ENCODE peak calls at places on chromosomes 12 and 14, in five cellular contexts. One of them, this sample, is unnamed.

GRCh38 chr14:99566390-99567354 is 37.3 kb downstream of the CCDC85C start:
- DNase-seq in cardiac muscle cell: no peak
- DNase-seq in astrocyte of the spinal cord: no peak
- DNase-seq in tibial artery: no peak
- DNase-seq in NB4: no peak
- DNase-seq in this sample: no peak

GRCh38 chr12:67025543-67026114 is 243.5 kb upstream of the CAND1 start:
- DNase-seq in cardiac muscle cell: peak
- DNase-seq in astrocyte of the spinal cord: peak
- DNase-seq in tibial artery: peak
- DNase-seq in NB4: peak
- DNase-seq in this sample: peak

GRCh38 chr12:2689879-2690278 is 104.9 kb upstream of the FKBP4 start:
- DNase-seq in cardiac muscle cell: no peak
- DNase-seq in astrocyte of the spinal cord: no peak
- DNase-seq in tibial artery: no peak
- DNase-seq in NB4: no peak
- DNase-seq in this sample: no peak

GRCh38 chr12:107435520-107435919 is 250.1 kb upstream of the PWP1 start:
- DNase-seq in cardiac muscle cell: peak
- DNase-seq in astrocyte of the spinal cord: no peak
- DNase-seq in tibial artery: no peak
- DNase-seq in NB4: no peak
- DNase-seq in this sample: no peak

GRCh38 chr12:91511795-91512420 is 329.3 kb upstream of the DCN start:
- DNase-seq in cardiac muscle cell: no peak
- DNase-seq in astrocyte of the spinal cord: no peak
- DNase-seq in tibial artery: no peak
- DNase-seq in NB4: no peak
- DNase-seq in this sample: no peak

GRCh38 chr12:108850854-108851573 is 6.4 kb downstream of the SSH1 start:
- DNase-seq in cardiac muscle cell: no peak
- DNase-seq in astrocyte of the spinal cord: peak
- DNase-seq in tibial artery: peak
- DNase-seq in NB4: peak
- DNase-seq in this sample: peak

GRCh38 chr12:2138294-2138693 is 85.5 kb downstream of the CACNA1C start:
- DNase-seq in cardiac muscle cell: no peak
- DNase-seq in astrocyte of the spinal cord: no peak
- DNase-seq in tibial artery: no peak
- DNase-seq in NB4: no peak
- DNase-seq in this sample: no peak

GRCh38 chr14:90383731-90384542 is 12.9 kb upstream of the CALM1 start:
- DNase-seq in cardiac muscle cell: peak
- DNase-seq in astrocyte of the spinal cord: peak
- DNase-seq in tibial artery: peak
- DNase-seq in NB4: peak
- DNase-seq in this sample: peak

GRCh38 chr12:52692253-52692652 is 11.1 kb downstream of the KRT77 start:
- DNase-seq in cardiac muscle cell: peak
- DNase-seq in astrocyte of the spinal cord: no peak
- DNase-seq in tibial artery: no peak
- DNase-seq in NB4: peak
- DNase-seq in this sample: no peak

GRCh38 chr14:24267516-24267915 is 3.9 kb downstream of the RABGGTA start:
- DNase-seq in cardiac muscle cell: no peak
- DNase-seq in astrocyte of the spinal cord: no peak
- DNase-seq in tibial artery: no peak
- DNase-seq in NB4: no peak
- DNase-seq in this sample: no peak

GRCh38 chr14:92135269-92135668 is 13.5 kb downstream of the CPSF2 start:
- DNase-seq in cardiac muscle cell: peak
- DNase-seq in astrocyte of the spinal cord: peak
- DNase-seq in tibial artery: no peak
- DNase-seq in NB4: peak
- DNase-seq in this sample: peak

GRCh38 chr12:51240971-51241370 is 2.3 kb downstream of the DAZAP2 start:
- DNase-seq in cardiac muscle cell: no peak
- DNase-seq in astrocyte of the spinal cord: no peak
- DNase-seq in tibial artery: no peak
- DNase-seq in NB4: no peak
- DNase-seq in this sample: no peak

GRCh38 chr14:87483651-87484260 is 509.2 kb downstream of the GALC start:
- DNase-seq in cardiac muscle cell: no peak
- DNase-seq in astrocyte of the spinal cord: peak
- DNase-seq in tibial artery: no peak
- DNase-seq in NB4: no peak
- DNase-seq in this sample: peak

GRCh38 chr12:26614217-26614616 is 218.8 kb downstream of the ITPR2 start:
- DNase-seq in cardiac muscle cell: peak
- DNase-seq in astrocyte of the spinal cord: no peak
- DNase-seq in tibial artery: no peak
- DNase-seq in NB4: peak
- DNase-seq in this sample: peak

GRCh38 chr12:42145552-42146215 is 1.0 kb upstream of the GXYLT1 start:
- DNase-seq in cardiac muscle cell: peak
- DNase-seq in astrocyte of the spinal cord: no peak
- DNase-seq in tibial artery: no peak
- DNase-seq in NB4: peak
- DNase-seq in this sample: no peak

GRCh38 chr12:48758186-48758585 is 30.7 kb downstream of the ADCY6 start:
- DNase-seq in cardiac muscle cell: no peak
- DNase-seq in astrocyte of the spinal cord: no peak
- DNase-seq in tibial artery: no peak
- DNase-seq in NB4: no peak
- DNase-seq in this sample: no peak

GRCh38 chr14:87638196-87638595 is 354.8 kb downstream of the GALC start:
- DNase-seq in cardiac muscle cell: no peak
- DNase-seq in astrocyte of the spinal cord: no peak
- DNase-seq in tibial artery: no peak
- DNase-seq in NB4: no peak
- DNase-seq in this sample: no peak

GRCh38 chr14:59705866-59706265 is 129.3 kb upstream of the CCDC175 start:
- DNase-seq in cardiac muscle cell: no peak
- DNase-seq in astrocyte of the spinal cord: no peak
- DNase-seq in tibial artery: no peak
- DNase-seq in NB4: no peak
- DNase-seq in this sample: no peak

GRCh38 chr12:121786441-121786825 is 7.1 kb downstream of the RHOF start:
- DNase-seq in cardiac muscle cell: no peak
- DNase-seq in astrocyte of the spinal cord: peak
- DNase-seq in tibial artery: no peak
- DNase-seq in NB4: no peak
- DNase-seq in this sample: peak

GRCh38 chr12:47403681-47404080 is 302.1 kb downstream of the RPAP3 start:
- DNase-seq in cardiac muscle cell: no peak
- DNase-seq in astrocyte of the spinal cord: no peak
- DNase-seq in tibial artery: no peak
- DNase-seq in NB4: no peak
- DNase-seq in this sample: no peak

GRCh38 chr12:67991158-67991557 is 1.9 kb downstream of the IFNG-AS1 start:
- DNase-seq in cardiac muscle cell: no peak
- DNase-seq in astrocyte of the spinal cord: no peak
- DNase-seq in tibial artery: no peak
- DNase-seq in NB4: no peak
- DNase-seq in this sample: no peak

GRCh38 chr12:97637770-97638169 is 175.2 kb downstream of the RMST start:
- DNase-seq in cardiac muscle cell: no peak
- DNase-seq in astrocyte of the spinal cord: peak
- DNase-seq in tibial artery: no peak
- DNase-seq in NB4: no peak
- DNase-seq in this sample: no peak

GRCh38 chr14:97180304-97181200 is 383.4 kb downstream of the VRK1 start:
- DNase-seq in cardiac muscle cell: no peak
- DNase-seq in astrocyte of the spinal cord: peak
- DNase-seq in tibial artery: no peak
- DNase-seq in NB4: peak
- DNase-seq in this sample: no peak

GRCh38 chr12:126760109-126760508 is 1506.9 kb upstream of the TMEM132C start:
- DNase-seq in cardiac muscle cell: no peak
- DNase-seq in astrocyte of the spinal cord: no peak
- DNase-seq in tibial artery: no peak
- DNase-seq in NB4: no peak
- DNase-seq in this sample: no peak

GRCh38 chr12:116916714-116917114 is 6.0 kb downstream of the FBXW8 start:
- DNase-seq in cardiac muscle cell: peak
- DNase-seq in astrocyte of the spinal cord: peak
- DNase-seq in tibial artery: no peak
- DNase-seq in NB4: peak
- DNase-seq in this sample: peak

GRCh38 chr14:78005325-78005724 is 164.8 kb upstream of the NRXN3 start:
- DNase-seq in cardiac muscle cell: no peak
- DNase-seq in astrocyte of the spinal cord: peak
- DNase-seq in tibial artery: no peak
- DNase-seq in NB4: peak
- DNase-seq in this sample: no peak

GRCh38 chr14:68840454-68840853 is 47.6 kb upstream of the ZFP36L1 start:
- DNase-seq in cardiac muscle cell: no peak
- DNase-seq in astrocyte of the spinal cord: no peak
- DNase-seq in tibial artery: no peak
- DNase-seq in NB4: no peak
- DNase-seq in this sample: peak

GRCh38 chr14:54086780-54087179 is 130.2 kb upstream of the BMP4 start:
- DNase-seq in cardiac muscle cell: no peak
- DNase-seq in astrocyte of the spinal cord: no peak
- DNase-seq in tibial artery: no peak
- DNase-seq in NB4: no peak
- DNase-seq in this sample: peak

GRCh38 chr12:99769581-99769980 is 122.0 kb downstream of the GARIN6 start:
- DNase-seq in cardiac muscle cell: no peak
- DNase-seq in astrocyte of the spinal cord: no peak
- DNase-seq in tibial artery: no peak
- DNase-seq in NB4: no peak
- DNase-seq in this sample: no peak

GRCh38 chr12:99768758-99769157 is 121.2 kb downstream of the GARIN6 start:
- DNase-seq in cardiac muscle cell: no peak
- DNase-seq in astrocyte of the spinal cord: no peak
- DNase-seq in tibial artery: no peak
- DNase-seq in NB4: no peak
- DNase-seq in this sample: no peak

GRCh38 chr12:99766408-99766807 is 118.9 kb downstream of the GARIN6 start:
- DNase-seq in cardiac muscle cell: no peak
- DNase-seq in astrocyte of the spinal cord: no peak
- DNase-seq in tibial artery: no peak
- DNase-seq in NB4: no peak
- DNase-seq in this sample: no peak

GRCh38 chr12:99765469-99766114 is 118.0 kb downstream of the GARIN6 start:
- DNase-seq in cardiac muscle cell: no peak
- DNase-seq in astrocyte of the spinal cord: no peak
- DNase-seq in tibial artery: no peak
- DNase-seq in NB4: no peak
- DNase-seq in this sample: no peak

DNA sequence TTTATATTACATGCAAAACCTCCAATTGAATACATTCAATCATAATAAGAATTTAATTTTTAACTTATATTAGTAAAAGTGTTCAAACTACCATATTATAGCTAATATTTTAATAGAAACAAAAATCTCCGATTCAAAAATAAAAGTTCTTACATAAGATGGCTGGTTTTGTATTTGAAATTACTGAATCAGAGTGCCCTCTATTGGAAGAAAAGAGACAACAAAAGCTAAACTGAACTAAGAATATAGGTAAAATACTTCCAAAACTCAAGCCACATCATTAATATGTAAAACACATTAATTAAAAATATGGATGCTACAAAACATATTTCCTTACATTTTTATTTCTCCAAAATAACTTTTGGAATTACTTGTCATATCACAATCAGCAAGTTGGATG is 120.3 kb downstream of the GARIN6 start:
- DNase-seq in cardiac muscle cell: peak
- DNase-seq in astrocyte of the spinal cord: peak
- DNase-seq in tibial artery: no peak
- DNase-seq in NB4: peak
- DNase-seq in this sample: peak
- TF ChIP-seq CTCF in cardiac muscle cell: peak
- TF ChIP-seq CTCF in astrocyte of the spinal cord: peak
- TF ChIP-seq CTCF in tibial artery: peak
- TF ChIP-seq CTCF in NB4: peak
- TF ChIP-seq CTCF in this sample: peak

DNA sequence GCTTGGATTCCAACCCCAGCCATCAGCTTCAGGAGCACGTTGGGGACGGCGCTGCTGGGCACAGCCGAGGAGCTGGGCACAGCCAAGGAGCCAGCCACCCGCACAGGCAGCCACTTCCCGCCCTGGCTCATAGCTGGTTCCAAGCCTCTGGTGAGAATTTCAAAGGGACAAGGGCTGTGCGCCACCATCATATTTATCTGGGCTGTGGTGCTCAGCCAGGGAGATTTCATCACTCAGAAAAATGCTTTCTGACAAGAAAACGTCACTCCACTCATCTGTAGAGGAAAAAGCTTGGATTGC is 66.4 kb downstream of the GALNT9 start:
- DNase-seq in cardiac muscle cell: no peak
- DNase-seq in astrocyte of the spinal cord: no peak
- DNase-seq in tibial artery: no peak
- DNase-seq in NB4: no peak
- DNase-seq in this sample: no peak
- H3K4me3 ChIP-seq in cardiac muscle cell: no peak
- H3K4me3 ChIP-seq in astrocyte of the spinal cord: no peak
- H3K4me3 ChIP-seq in tibial artery: no peak
- H3K4me3 ChIP-seq in NB4: no peak
- H3K4me3 ChIP-seq in this sample: no peak

DNA sequence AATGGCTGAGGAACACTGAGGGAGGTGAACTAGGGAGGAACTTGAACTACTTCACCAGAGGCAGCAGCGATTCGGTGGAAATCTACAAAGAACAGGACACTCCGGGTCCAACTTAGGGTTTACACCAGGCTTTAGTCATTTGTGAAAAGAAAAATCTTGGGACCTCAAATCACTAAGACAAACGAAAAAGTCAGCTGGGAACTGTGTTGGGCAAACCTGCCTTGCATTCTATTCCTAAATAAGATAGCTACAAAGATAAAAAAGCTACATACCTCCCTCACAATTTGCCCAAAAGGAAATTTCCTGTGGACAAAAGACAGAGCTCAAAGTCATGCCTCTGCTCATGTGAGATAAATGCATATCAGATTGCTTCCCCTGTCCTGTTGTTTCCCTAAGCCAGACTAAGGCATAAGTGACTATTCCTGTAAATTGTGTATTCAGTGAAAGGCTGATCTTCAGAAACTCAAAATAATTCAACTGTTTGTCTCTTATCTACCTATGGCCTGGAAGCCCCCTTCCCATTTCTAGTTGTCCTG is 106.6 kb downstream of the APAF1 start:
- DNase-seq in cardiac muscle cell: no peak
- DNase-seq in astrocyte of the spinal cord: no peak
- DNase-seq in tibial artery: no peak
- DNase-seq in NB4: no peak
- DNase-seq in this sample: no peak
- TF ChIP-seq CTCF in cardiac muscle cell: no peak
- TF ChIP-seq CTCF in astrocyte of the spinal cord: no peak
- TF ChIP-seq CTCF in tibial artery: no peak
- TF ChIP-seq CTCF in NB4: no peak
- TF ChIP-seq CTCF in this sample: no peak

GRCh38 chr12:15778126-15778525 is 11.1 kb downstream of the EPS8 start:
- DNase-seq in cardiac muscle cell: no peak
- DNase-seq in astrocyte of the spinal cord: no peak
- DNase-seq in tibial artery: no peak
- DNase-seq in NB4: no peak
- DNase-seq in this sample: no peak
- H3K4me3 ChIP-seq in cardiac muscle cell: no peak
- H3K4me3 ChIP-seq in astrocyte of the spinal cord: no peak
- H3K4me3 ChIP-seq in tibial artery: no peak
- H3K4me3 ChIP-seq in NB4: no peak
- H3K4me3 ChIP-seq in this sample: no peak

This sample was measured in fibroblast of villous mesenchyme.